ENCODE peak calls at places on chromosomes 16 and 17, in four cellular contexts. I is neuronal stem cell, A is H1, M is mesenchymal stem cell. W is an unnamed sample.

GRCh38 chr17:6523330-6523729 is 33.0 kb downstream of the PITPNM3 start:
- DNase-seq in A (peak), I (no peak), M (peak), W (no peak)

GRCh38 chr16:1394367-1394951 is 20.0 kb downstream of the UNKL start:
- DNase-seq in M (no peak), A (no peak), I (no peak), W (no peak)

GRCh38 chr17:13476722-13477121 is 125.0 kb downstream of the HS3ST3A1 start:
- DNase-seq in M (peak), A (no peak), I (no peak), W (no peak)

GRCh38 chr16:640614-641013 is 1.0 kb upstream of the MCRIP2 start:
- DNase-seq in M (no peak), A (no peak), I (no peak), W (no peak)

GRCh38 chr16:72783716-72784320 is 264.1 kb downstream of the ZFHX3 start:
- DNase-seq in A (no peak), M (peak), I (no peak), W (no peak)

GRCh38 chr16:31869511-31870201 is 4.0 kb upstream of the ZNF267 start:
- DNase-seq in A (no peak), M (peak), I (no peak), W (peak)

GRCh38 chr17:64067642-64068041 is 47.2 kb upstream of the ICAM2 start:
- DNase-seq in A (no peak), M (peak), I (no peak), W (no peak)

GRCh38 chr16:28935333-28935732 is 3.6 kb downstream of the CD19 start:
- DNase-seq in I (no peak), A (no peak), M (no peak), W (no peak)

GRCh38 chr16:69311533-69312388 is 611 bp downstream of the VPS4A start:
- DNase-seq in A (no peak), I (peak), M (peak), W (peak)

GRCh38 chr17:73522107-73522506 is 122.1 kb downstream of the SDK2 start:
- DNase-seq in I (no peak), A (no peak), M (no peak), W (no peak)

GRCh38 chr17:45016237-45016636 is 35.2 kb downstream of the DCAKD start:
- DNase-seq in A (no peak), I (no peak), M (no peak), W (no peak)

GRCh38 chr17:79948918-79949645 is 86.6 kb downstream of the TBC1D16 start:
- DNase-seq in A (no peak), I (no peak), M (no peak), W (no peak)

GRCh38 chr17:65365209-65365608 is 196.2 kb downstream of the AXIN2 start:
- DNase-seq in I (no peak), M (no peak), A (no peak), W (no peak)

GRCh38 chr17:56125830-56126819 is 27.1 kb upstream of the ANKFN1 start:
- DNase-seq in I (peak), M (peak), A (no peak), W (peak)

DNA sequence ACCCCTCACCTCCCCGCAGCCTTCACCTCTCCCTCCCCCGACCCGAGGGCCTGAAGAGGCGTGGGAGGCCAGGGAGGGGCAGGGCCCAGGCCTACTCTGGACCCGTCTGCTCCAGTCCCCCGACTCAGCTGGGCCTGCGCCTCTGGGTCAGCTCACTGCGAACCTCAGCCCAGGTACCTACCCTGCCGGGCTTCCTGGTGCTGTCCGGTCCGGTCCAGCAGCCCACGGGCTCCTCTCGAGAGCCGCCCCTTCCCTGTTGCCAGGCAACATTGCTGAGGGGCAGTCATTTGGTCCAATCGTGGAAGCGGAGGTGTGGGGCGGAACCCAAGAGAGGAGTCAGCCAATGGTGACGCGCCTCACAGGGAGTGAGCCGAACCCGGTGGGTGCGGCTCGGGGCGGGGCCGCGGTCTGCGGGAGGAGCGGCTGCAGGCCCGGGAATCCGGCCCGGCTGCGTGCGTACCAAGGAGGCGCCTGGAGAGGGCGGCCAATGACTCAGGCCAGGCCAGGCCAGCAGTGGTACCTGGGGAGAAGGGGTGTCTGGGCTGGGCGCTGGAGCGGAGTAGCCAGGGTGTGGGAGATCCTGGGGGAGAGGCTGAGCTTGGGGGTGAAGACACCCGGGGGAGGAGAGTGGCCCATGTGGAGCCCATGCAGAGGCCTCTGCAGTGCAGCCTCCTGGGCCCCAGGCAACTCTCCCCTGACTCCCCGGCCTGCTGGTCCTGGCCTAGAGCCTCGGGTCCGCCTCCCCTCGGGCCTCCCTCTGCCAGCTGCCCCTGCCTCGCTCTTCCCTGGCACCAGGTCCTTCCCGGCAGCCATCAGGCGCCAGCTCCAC is at the start of gene MEAK7:
- DNase-seq in M (peak), I (peak), A (peak), W (peak)
- H2BK12ac ChIP-seq in M (peak), I (peak), A (peak), W (peak)

GRCh38 chr17:36609498-36609862 is 8.1 kb downstream of the MRM1 start:
- DNase-seq in A (no peak), M (no peak), I (no peak), W (no peak)
- H3K4me3 ChIP-seq in A (no peak), M (no peak), I (no peak), W (no peak)

GRCh38 chr17:41930009-41930832 is at the start of gene ODAD4:
- DNase-seq in A (peak), M (peak), I (peak), W (peak)
- H2BK12ac ChIP-seq in A (no peak), M (peak), I (no peak), W (peak)

DNA sequence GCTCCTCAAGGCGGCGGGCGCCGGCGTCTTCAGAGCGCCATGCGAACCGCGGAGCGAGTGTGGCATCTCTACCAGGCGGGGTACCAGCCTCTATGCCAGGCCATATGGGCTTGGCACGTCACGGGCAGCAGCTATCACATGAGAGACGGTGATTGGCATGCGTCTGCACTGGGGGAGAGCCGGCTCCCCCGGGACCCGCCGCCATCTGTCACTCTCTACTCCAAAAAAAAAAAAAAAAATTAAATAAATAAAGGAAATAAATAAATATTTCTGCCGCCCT is at the start of gene NEUROD2:
- DNase-seq in M (no peak), I (no peak), A (no peak), W (no peak)
- H3K4me3 ChIP-seq in M (no peak), I (no peak), A (peak), W (peak)

GRCh38 chr16:17519041-17519440 is 48.3 kb upstream of the XYLT1 start:
- DNase-seq in I (no peak), M (no peak), A (no peak), W (no peak)
- H2BK12ac ChIP-seq in I (no peak), M (no peak), A (no peak), W (no peak)

GRCh38 chr17:17180741-17181525 is 25.2 kb downstream of the PLD6 start:
- DNase-seq in A (no peak), I (no peak), M (no peak), W (no peak)
- H3K4me3 ChIP-seq in A (no peak), I (no peak), M (no peak), W (peak)

DNA sequence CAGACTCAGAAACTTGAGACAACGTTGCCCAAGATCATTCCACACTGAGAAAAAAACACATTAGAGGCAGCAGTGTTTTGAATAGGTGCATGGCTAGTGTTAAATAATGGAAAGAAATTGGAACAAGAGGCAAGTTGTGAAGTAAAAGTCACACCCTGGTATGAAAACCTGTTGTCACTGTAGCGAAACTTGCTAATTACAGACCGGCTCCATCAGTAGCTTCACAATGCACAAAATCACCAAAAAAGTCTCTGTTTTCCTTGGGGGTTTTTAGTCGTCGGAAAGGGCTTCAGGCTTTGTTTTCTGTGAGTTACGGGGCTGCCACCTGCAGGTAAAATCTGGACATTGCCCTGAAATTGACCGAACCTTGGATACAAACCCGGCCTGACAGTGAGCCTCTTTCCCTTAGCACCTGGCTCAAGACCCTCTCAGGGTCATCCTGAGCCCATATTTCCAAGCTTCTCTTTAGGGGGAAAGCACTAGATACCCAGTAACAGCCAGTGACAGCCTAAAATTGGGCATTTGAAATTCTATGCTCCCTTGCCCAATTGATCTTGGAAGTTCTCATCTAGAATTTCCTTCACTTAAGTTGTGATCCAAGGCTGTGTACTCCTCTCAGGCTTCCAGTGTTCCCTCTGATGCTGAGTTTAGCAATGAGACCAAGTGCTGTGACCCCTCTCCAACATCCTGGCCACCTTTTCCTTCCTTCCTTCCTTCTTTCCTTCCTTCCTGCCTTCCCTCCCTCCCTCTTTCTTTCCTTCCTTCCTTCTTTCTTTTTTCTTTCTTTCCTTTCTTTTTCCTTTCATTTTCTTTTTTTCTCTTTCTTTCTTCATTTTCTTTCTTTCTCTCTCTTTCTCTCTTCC is 7.2 kb upstream of the GRB2 start:
- DNase-seq in I (peak), A (no peak), M (peak), W (peak)
- H2BK12ac ChIP-seq in I (no peak), A (no peak), M (no peak), W (no peak)

W was measured in trophoblast cell.